ENCODE peak calls at places on chromosomes 16 and 17, in six cellular contexts. L is brain microvascular endothelial cell, T is stomach, X is HCT116, N is cardiac muscle cell, M is spleen. O is an unnamed sample.

GRCh38 chr17:57372156-57372555 is 115.8 kb downstream of the MSI2 start:
- DNase-seq in T (no peak), N (peak; percentile 60), M (no peak), L (peak; percentile 6), X (peak; percentile 75), O (no peak)

GRCh38 chr17:44922746-44923470 is 7.6 kb upstream of the GFAP start:
- DNase-seq in M (peak; percentile 51), X (no peak), L (no peak), T (no peak), N (no peak), O (peak; percentile 3)

GRCh38 chr16:49596119-49596518 is 222.5 kb downstream of the C16orf78 start:
- DNase-seq in N (peak; percentile 64), M (no peak), T (peak; percentile 21), X (no peak), L (peak; percentile 59), O (no peak)

GRCh38 chr16:75011634-75012307 is 12.9 kb downstream of the ZNRF1 start:
- DNase-seq in X (peak; percentile 75), T (no peak), N (peak; percentile 86), M (no peak), L (peak; percentile 88), O (no peak)

GRCh38 chr17:68480885-68481284 is 23.6 kb upstream of the WIPI1 start:
- DNase-seq in N (no peak), M (no peak), X (no peak), L (no peak), T (no peak), O (no peak)

GRCh38 chr17:64148017-64148631 is 18.2 kb upstream of the ERN1 start:
- DNase-seq in X (no peak), L (no peak), M (no peak), N (peak; percentile 52), T (no peak), O (no peak)

GRCh38 chr17:81513669-81514484 is 1.3 kb upstream of the ACTG1 start:
- DNase-seq in T (peak; percentile 80), X (no peak), L (peak; percentile 63), N (peak; percentile 80), M (peak; percentile 92), O (peak; percentile 66)

GRCh38 chr17:77407321-77408277 is 266.8 kb downstream of the SEC14L1 start:
- DNase-seq in T (no peak), L (no peak), N (no peak), X (no peak), M (no peak), O (peak; percentile 33)

GRCh38 chr17:30271102-30271501 is 20.6 kb downstream of the BLMH start:
- DNase-seq in L (peak; percentile 79), T (no peak), N (no peak), X (no peak), M (no peak), O (no peak)

GRCh38 chr16:30797670-30798309 is 10.8 kb upstream of the ZNF629 start:
- DNase-seq in X (no peak), M (no peak), T (no peak), N (no peak), L (no peak), O (no peak)

GRCh38 chr17:10668771-10669170 is 11.7 kb upstream of the MYH3 start:
- DNase-seq in N (peak; percentile 9), X (no peak), T (no peak), M (no peak), L (peak; percentile 9), O (no peak)

GRCh38 chr17:3983945-3984484 is 19.8 kb upstream of the ATP2A3 start:
- DNase-seq in X (no peak), T (no peak), M (no peak), N (peak; percentile 86), L (peak; percentile 58), O (no peak)

GRCh38 chr17:49454050-49454449 is 39.4 kb upstream of the PHB1 start:
- DNase-seq in L (no peak), N (peak; percentile 38), T (no peak), M (no peak), X (peak; percentile 27), O (no peak)

GRCh38 chr16:61366006-61366405 is 670.2 kb downstream of the CDH8 start:
- DNase-seq in N (no peak), X (no peak), T (no peak), L (no peak), M (no peak), O (no peak)

GRCh38 chr16:11142951-11143740 is 112.9 kb downstream of the SOCS1 start:
- DNase-seq in L (no peak), T (no peak), N (no peak), M (no peak), X (no peak), O (no peak)

GRCh38 chr17:42252528-42253172 is 23.5 kb downstream of the STAT5B start:
- DNase-seq in T (no peak), N (no peak), L (no peak), X (no peak), M (no peak), O (no peak)

GRCh38 chr17:76492250-76492988 is 8.8 kb downstream of the RHBDF2 start:
- DNase-seq in X (no peak), T (no peak), L (no peak), N (no peak), M (peak; percentile 90), O (peak; percentile 78)

GRCh38 chr16:53518550-53519416 is 15.8 kb upstream of the AKTIP start:
- DNase-seq in M (peak; percentile 92), N (peak; percentile 94), L (peak; percentile 74), X (no peak), T (peak; percentile 58), O (peak; percentile 71)

GRCh38 chr17:21363776-21364642 is 12.1 kb upstream of the KCNJ12 start:
- DNase-seq in N (no peak), T (no peak), M (no peak), X (no peak), L (no peak), O (no peak)

GRCh38 chr16:64269756-64270155 is 852.1 kb downstream of the CDH11 start:
- DNase-seq in M (no peak), L (no peak), N (no peak), T (no peak), X (no peak), O (no peak)

GRCh38 chr17:1179635-1180433 is at the start of gene ABR:
- DNase-seq in L (no peak), M (peak; percentile 90), N (peak; percentile 47), T (peak; percentile 51), X (no peak), O (peak; percentile 46)

GRCh38 chr17:81831957-81832607 is 1.0 kb downstream of the MCRIP1 start:
- DNase-seq in T (no peak), L (peak; percentile 10), M (peak; percentile 83), X (no peak), N (no peak), O (no peak)

GRCh38 chr16:69717066-69717465 is 9.3 kb downstream of the NQO1 start:
- DNase-seq in T (no peak), M (no peak), L (no peak), N (no peak), X (no peak), O (no peak)

GRCh38 chr16:57044931-57045693 is 47.3 kb upstream of the CPNE2 start:
- DNase-seq in M (no peak), X (no peak), T (no peak), N (no peak), L (no peak), O (no peak)

GRCh38 chr16:84503751-84504395 is 586 bp downstream of the MEAK7 start:
- DNase-seq in N (no peak), T (no peak), L (no peak), M (peak; percentile 77), X (no peak), O (no peak)

GRCh38 chr16:84502581-84502980 is 1.9 kb downstream of the MEAK7 start:
- DNase-seq in T (no peak), L (no peak), N (no peak), X (no peak), M (no peak), O (no peak)

GRCh38 chr16:84502075-84502474 is 2.4 kb downstream of the MEAK7 start:
- DNase-seq in N (no peak), T (no peak), X (no peak), L (no peak), M (peak; percentile 58), O (no peak)

GRCh38 chr16:84505249-84506156 is 1.0 kb upstream of the MEAK7 start:
- DNase-seq in N (no peak), X (no peak), L (no peak), T (no peak), M (peak; percentile 86), O (no peak)

DNA sequence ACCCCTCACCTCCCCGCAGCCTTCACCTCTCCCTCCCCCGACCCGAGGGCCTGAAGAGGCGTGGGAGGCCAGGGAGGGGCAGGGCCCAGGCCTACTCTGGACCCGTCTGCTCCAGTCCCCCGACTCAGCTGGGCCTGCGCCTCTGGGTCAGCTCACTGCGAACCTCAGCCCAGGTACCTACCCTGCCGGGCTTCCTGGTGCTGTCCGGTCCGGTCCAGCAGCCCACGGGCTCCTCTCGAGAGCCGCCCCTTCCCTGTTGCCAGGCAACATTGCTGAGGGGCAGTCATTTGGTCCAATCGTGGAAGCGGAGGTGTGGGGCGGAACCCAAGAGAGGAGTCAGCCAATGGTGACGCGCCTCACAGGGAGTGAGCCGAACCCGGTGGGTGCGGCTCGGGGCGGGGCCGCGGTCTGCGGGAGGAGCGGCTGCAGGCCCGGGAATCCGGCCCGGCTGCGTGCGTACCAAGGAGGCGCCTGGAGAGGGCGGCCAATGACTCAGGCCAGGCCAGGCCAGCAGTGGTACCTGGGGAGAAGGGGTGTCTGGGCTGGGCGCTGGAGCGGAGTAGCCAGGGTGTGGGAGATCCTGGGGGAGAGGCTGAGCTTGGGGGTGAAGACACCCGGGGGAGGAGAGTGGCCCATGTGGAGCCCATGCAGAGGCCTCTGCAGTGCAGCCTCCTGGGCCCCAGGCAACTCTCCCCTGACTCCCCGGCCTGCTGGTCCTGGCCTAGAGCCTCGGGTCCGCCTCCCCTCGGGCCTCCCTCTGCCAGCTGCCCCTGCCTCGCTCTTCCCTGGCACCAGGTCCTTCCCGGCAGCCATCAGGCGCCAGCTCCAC is at the start of gene MEAK7:
- DNase-seq in X (peak; percentile 98), M (peak; percentile 99), L (peak; percentile 98), N (peak; percentile 99), T (peak; percentile 99), O (peak; percentile 99)
- TF ChIP-seq CTCF in X (no peak), M (no peak), L (no peak), N (peak; percentile 13), T (no peak), O (no peak)

DNA sequence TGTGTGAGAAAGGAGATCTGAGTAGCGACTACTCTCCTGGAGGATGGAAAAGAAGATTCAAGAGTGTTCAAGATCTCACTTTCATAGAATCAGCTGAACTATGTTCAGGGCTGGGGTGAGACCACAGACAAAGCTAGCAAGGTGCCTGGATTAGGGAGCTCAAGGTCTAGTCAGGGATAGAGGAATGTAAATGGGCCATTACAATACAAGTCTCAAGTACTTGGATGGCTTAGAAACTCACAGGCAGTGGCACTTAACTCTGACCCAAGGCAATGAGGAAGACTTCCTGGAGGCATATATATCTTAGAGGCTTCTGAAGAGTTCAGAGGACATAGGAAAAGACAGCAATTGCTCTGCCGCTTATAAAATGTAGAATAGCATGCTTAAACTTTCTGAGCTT is 184.9 kb upstream of the CDH11 start:
- DNase-seq in L (no peak), X (no peak), T (no peak), M (no peak), N (no peak), O (no peak)
- H3K27me3 ChIP-seq in L (no peaks in the 10 kb centered on the region), X (no peaks in the 10 kb centered on the region), T (no peaks in the 10 kb centered on the region), M (no peaks in the 10 kb centered on the region), N (no peaks in the 10 kb centered on the region), O (no peaks in the 10 kb centered on the region)

GRCh38 chr17:43371227-43371821 is 27.5 kb upstream of the ARL4D start:
- DNase-seq in N (no peak), X (no peak), L (no peak), T (no peak), M (no peak), O (no peak)
- TF ChIP-seq CTCF in N (no peak), X (no peak), L (no peak), T (no peak), M (no peak), O (no peak)

GRCh38 chr17:79812206-79812968 is 15.5 kb upstream of the CBX8 start:
- DNase-seq in X (no peak), T (no peak), M (no peak), L (no peak), N (no peak), O (no peak)
- H3K27me3 ChIP-seq in X (peaks cover 6% of the 10 kb centered on the region), T (peaks cover 93% of the 10 kb centered on the region), M (peaks cover 100% of the 10 kb centered on the region), L (peaks cover 69% of the 10 kb centered on the region), N (peaks cover 82% of the 10 kb centered on the region), O (peaks cover 99% of the 10 kb centered on the region)